ENCODE peak calls at places on chromosomes 12 and 14, in five cellular contexts. U is H9, T is neuronal stem cell, X is mesenchymal stem cell, H is H1. L is an unnamed sample.

GRCh38 chr12:116376354-116377193 is 99.1 kb upstream of the MED13L start:
- DNase-seq in U (no peak), T (no peak), X (peak; percentile 88), H (no peak), L (peak; percentile 83)

GRCh38 chr12:96427269-96427729 is 27.1 kb upstream of the CDK17 start:
- DNase-seq in U (peak; percentile 37), T (peak; percentile 11), X (peak; percentile 100), H (no peak), L (peak; percentile 100)

GRCh38 chr12:56229819-56230448 is at the start of gene SLC39A5:
- DNase-seq in U (no peak), T (no peak), X (no peak), H (no peak), L (no peak)

GRCh38 chr12:128445728-128446127 is 178.8 kb downstream of the TMEM132C start:
- DNase-seq in U (no peak), T (no peak), X (no peak), H (no peak), L (no peak)

GRCh38 chr12:3122841-3123678 is 45.9 kb downstream of the TSPAN9 start:
- DNase-seq in U (peak; percentile 54), T (no peak), X (peak; percentile 37), H (no peak), L (peak; percentile 75)

GRCh38 chr14:90191585-90191984 is 64.8 kb upstream of the PSMC1 start:
- DNase-seq in U (no peak), T (no peak), X (no peak), H (no peak), L (no peak)

GRCh38 chr14:75144944-75145343 is 18.1 kb upstream of the NEK9 start:
- DNase-seq in U (no peak), T (no peak), X (peak; percentile 67), H (no peak), L (no peak)

GRCh38 chr14:55819610-55820304 is 239.8 kb downstream of the KTN1 start:
- DNase-seq in U (no peak), T (no peak), X (peak; percentile 30), H (no peak), L (no peak)

GRCh38 chr14:35416108-35416750 is 11.7 kb upstream of the NFKBIA start:
- DNase-seq in U (no peak), T (no peak), X (peak; percentile 33), H (no peak), L (no peak)

GRCh38 chr12:76030378-76031080 is 1.0 kb downstream of the PHLDA1 start:
- DNase-seq in U (no peak), T (no peak), X (no peak), H (peak; percentile 63), L (peak; percentile 52)

GRCh38 chr12:8819676-8819980 is 2.8 kb upstream of the A2ML1 start:
- DNase-seq in U (no peak), T (no peak), X (no peak), H (no peak), L (peak; percentile 9)

GRCh38 chr14:74502236-74503019 is 8.9 kb downstream of the ISCA2 start:
- DNase-seq in U (peak; percentile 69), T (no peak), X (peak; percentile 65), H (no peak), L (peak; percentile 45)

GRCh38 chr14:22939684-22940083 is 10.5 kb upstream of the PRMT5 start:
- DNase-seq in U (no peak), T (no peak), X (peak; percentile 41), H (no peak), L (peak; percentile 86)

DNA sequence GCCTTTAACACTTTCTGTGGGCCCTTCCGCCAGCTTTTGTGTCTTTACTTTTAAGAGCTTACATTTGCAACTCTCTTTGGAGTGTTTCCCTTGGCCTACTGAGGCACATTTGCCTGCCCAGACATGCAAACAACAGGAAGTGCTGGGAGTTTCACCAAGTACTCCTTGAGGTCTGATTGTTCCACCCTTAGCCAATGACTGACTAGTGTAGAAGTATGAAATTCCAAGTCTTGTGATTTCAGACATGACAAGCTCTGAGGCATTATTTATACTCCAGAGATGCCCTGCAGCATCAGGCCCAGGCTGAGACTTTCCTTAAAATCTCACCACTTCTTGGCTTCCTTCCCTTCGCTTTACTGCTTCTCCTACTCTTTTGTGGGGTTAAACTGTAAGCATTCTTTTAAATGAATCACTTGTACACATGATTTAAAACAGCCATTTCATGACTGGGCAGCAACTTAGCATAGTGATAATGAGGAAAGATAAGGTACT is 174.1 kb downstream of the SLC6A15 start:
- DNase-seq in U (no peak), T (no peak), X (peak; percentile 58), H (no peak), L (peak; percentile 43)
- H3K14ac ChIP-seq in U (no peak overlapping the region), T (no peak overlapping the region), X (no peak overlapping the region), H (no peak overlapping the region), L (no peak overlapping the region)

DNA sequence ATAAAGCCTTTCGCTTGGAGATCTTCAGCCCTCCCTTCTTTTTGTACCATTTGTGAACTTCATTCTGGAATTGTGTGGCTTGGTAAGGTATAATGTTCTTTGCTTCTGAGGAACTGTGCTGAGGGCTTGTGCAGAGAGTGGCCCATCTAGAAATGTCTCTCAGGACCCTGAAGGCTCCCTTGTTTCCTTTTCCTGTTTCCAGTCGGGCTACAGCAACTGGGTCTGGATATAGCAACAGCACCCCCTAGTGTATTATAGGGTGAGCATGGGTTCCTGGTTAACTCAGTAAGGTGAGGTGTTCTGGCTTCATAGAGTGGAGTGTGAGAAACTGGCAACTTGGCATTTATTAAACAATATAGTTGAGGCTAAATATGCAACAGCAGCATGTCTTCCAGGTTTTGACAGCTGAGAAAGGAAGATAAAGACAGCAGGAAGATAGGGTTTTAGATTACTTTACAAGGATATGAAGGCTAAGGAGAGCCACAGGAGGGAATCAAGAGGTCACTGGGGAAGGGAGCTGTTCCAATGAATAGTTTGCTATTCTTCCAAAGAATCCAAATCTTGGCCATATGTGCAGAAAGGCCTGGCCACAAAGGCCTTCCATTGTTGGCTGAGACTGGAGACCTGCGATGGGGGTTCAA is 49.1 kb upstream of the RNU6-8 start:
- DNase-seq in U (peak; percentile 56), T (peak; percentile 43), X (peak; percentile 80), H (peak; percentile 53), L (peak; percentile 75)
- H2BK15ac ChIP-seq in U (no peak overlapping the region), T (no peak overlapping the region), X (no peak overlapping the region), H (no peak overlapping the region), L (peak overlapping the region; percentile 31)

DNA sequence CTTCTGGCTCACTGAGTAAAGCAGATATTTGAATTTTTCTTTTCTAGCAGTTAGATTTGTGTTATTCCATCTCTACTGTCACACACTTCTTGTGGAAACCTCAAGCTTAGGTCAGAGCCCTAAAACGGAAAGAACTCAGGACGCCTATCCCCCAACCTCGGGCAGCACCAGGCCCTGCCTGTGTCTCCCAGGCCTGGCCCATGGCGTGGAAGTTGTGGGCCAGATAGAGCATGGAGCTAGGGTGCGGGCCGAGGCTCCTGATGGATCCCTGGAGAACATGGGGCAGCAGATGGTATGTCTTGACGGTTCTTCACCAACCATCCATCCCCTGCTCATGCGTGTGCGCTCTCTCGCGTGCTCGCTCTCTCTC is 20.6 kb downstream of the P2RX4 start:
- DNase-seq in U (no peak), T (no peak), X (no peak), H (no peak), L (no peak)
- H3K14ac ChIP-seq in U (no peak overlapping the region), T (no peak overlapping the region), X (no peak overlapping the region), H (no peak overlapping the region), L (no peak overlapping the region)

GRCh38 chr12:47088021-47088944 is 8.5 kb upstream of the AMIGO2 start:
- DNase-seq in U (no peak), T (no peak), X (peak; percentile 50), H (no peak), L (peak; percentile 61)
- H2BK15ac ChIP-seq in U (no peak overlapping the region), T (no peak overlapping the region), X (no peak overlapping the region), H (no peak overlapping the region), L (peak overlapping the region; percentile 37)

L was measured in IMR-90.